ENCODE peak calls at places on chromosomes 16 and 17, in six cellular contexts. S is HCT116, V is uterus, R is IMR-90, A is sigmoid colon, P is adrenal gland. D is an unnamed sample. For H3K36me3 and H3K4me1, the result is how much of the 10 kb centered on the place peaks cover.

GRCh38 chr17:61458000-61458399 is 5.8 kb downstream of the TBX4 start:
- DNase-seq in P (peak), A (peak), V (no peak), R (no peak), S (no peak), D (no peak)

GRCh38 chr16:68644715-68645493 is at the start of gene CDH3:
- DNase-seq in R (no peak), S (peak), A (no peak), P (no peak), V (peak), D (no peak)

GRCh38 chr17:81083125-81083765 is 48.3 kb downstream of the BAIAP2 start:
- DNase-seq in P (peak), S (no peak), A (no peak), V (peak), R (no peak), D (no peak)

GRCh38 chr17:75641343-75641742 is 8.1 kb downstream of the SMIM5 start:
- DNase-seq in A (no peak), V (no peak), S (no peak), P (no peak), R (no peak), D (no peak)

GRCh38 chr17:19327039-19327776 is 35.3 kb downstream of the B9D1 start:
- DNase-seq in S (peak), R (peak), V (no peak), P (no peak), A (peak), D (no peak)

GRCh38 chr16:424033-424622 is 1.3 kb upstream of the RAB11FIP3 start:
- DNase-seq in P (peak), R (peak), S (no peak), A (peak), V (peak), D (peak)

GRCh38 chr16:71722801-71723536 is 1.5 kb downstream of the PHLPP2 start:
- DNase-seq in P (peak), V (peak), R (peak), S (peak), A (peak), D (peak)

GRCh38 chr16:1089439-1089821 is 6.6 kb downstream of the C1QTNF8 start:
- DNase-seq in P (peak), V (no peak), R (no peak), S (no peak), A (no peak), D (no peak)

GRCh38 chr16:68754117-68754792 is 17.2 kb downstream of the CDH1 start:
- DNase-seq in S (no peak), V (no peak), P (no peak), A (no peak), R (no peak), D (no peak)

GRCh38 chr16:22375117-22375962 is 921 bp upstream of the CDR2 start:
- DNase-seq in S (no peak), R (no peak), P (no peak), V (no peak), A (no peak), D (no peak)

GRCh38 chr16:52548261-52549010 is 1.5 kb upstream of the TOX3 start:
- DNase-seq in R (no peak), P (no peak), V (no peak), A (no peak), S (no peak), D (no peak)

GRCh38 chr17:6110592-6110991 is 40.4 kb downstream of the WSCD1 start:
- DNase-seq in A (no peak), P (no peak), R (no peak), V (no peak), S (no peak), D (no peak)

GRCh38 chr17:3845361-3845753 is 689 bp downstream of the NCBP3 start:
- DNase-seq in S (no peak), P (peak), R (no peak), V (no peak), A (no peak), D (no peak)

GRCh38 chr17:6043405-6043804 is 26.8 kb upstream of the WSCD1 start:
- DNase-seq in P (no peak), A (no peak), S (no peak), V (no peak), R (no peak), D (no peak)

GRCh38 chr17:35725917-35726608 is 5.4 kb upstream of the RASL10B start:
- DNase-seq in P (peak), V (no peak), R (no peak), A (no peak), S (no peak), D (no peak)

GRCh38 chr17:48843172-48843900 is 12.5 kb downstream of the CALCOCO2 start:
- DNase-seq in S (no peak), P (no peak), V (no peak), A (no peak), R (peak), D (no peak)

DNA sequence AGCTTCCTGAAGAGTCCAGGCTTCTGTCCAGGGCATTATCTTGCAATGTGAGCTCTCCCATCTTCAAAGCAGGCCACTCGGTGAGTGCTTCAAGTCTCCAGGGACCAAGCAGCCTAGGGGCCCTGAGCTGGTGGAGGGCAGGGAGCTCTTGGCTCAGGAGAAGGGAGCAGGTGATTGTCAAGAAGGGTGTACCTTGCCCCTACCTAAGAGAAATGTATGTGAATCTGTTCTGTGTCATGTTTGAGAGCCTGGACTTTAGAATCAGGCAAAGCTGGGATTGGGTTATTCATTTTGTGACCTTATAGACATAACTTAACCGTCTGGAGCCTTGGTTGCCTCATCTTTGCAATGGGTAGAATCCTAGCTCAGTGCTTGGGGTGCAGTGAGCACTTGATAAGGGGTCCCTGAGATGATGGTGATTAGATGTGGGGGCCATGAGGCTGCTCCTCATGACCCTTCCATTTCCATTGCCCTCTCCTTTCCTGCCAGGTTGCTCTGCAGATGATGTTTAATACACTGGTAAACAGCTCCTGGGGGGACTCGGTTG is 15.9 kb downstream of the ZNF768 start:
- DNase-seq in P (no peak), V (no peak), R (no peak), A (no peak), S (no peak), D (no peak)
- H3K36me3 ChIP-seq in P (under half), V (under half), R (under half), A (under half), S (under half), D (under half)

DNA sequence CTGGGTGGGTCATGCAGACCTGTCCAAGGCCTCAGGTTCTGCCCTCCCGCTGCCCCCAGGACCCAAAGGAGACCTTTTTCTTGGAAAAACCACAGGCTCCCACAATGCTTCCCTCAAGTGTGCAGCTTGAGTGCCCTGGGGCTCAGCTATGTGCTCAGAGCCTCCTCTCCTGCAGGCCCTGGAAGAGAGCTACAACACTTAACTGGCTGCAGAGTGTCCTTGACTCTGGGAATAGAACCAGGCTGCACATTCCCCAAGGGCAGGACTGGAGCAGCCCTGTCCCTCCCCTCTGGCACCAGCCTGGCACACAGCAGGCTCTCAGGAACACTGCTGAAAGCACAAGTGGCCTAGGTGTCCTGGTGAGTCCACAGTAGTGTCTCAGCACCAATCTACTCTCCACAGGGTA is 4.8 kb upstream of the SREBF1 start:
- DNase-seq in A (no peak), V (no peak), S (no peak), P (peak), R (no peak), D (no peak)
- H3K4me1 ChIP-seq in A (under half), V (under half), S (half or more), P (under half), R (under half), D (under half)

GRCh38 chr16:88494335-88495154 is 41.5 kb downstream of the ZFPM1 start:
- DNase-seq in P (no peak), R (no peak), V (no peak), S (no peak), A (no peak), D (no peak)
- TF ChIP-seq POLR2A in P (no peak), R (no peak), V (no peak), S (no peak), A (no peak), D (no peak)

GRCh38 chr16:27473101-27473900 is 71.3 kb downstream of the IL21R start:
- DNase-seq in V (no peak), P (no peak), A (no peak), S (no peak), R (no peak), D (no peak)
- H3K36me3 ChIP-seq in V (under half), P (half or more), A (half or more), S (half or more), R (half or more), D (under half)